ENCODE peak calls at places on chromosomes 13 and 19, in ten cellular contexts. Z, Y, T, K, A, R, L, W, V and Q are unnamed samples.

GRCh38 chr13:45492538-45492937 is 27.8 kb downstream of the COG3 start:
- DNase-seq in A (no peak), W (no peak), R (no peak), Z (no peak), Y (peak), K (no peak), V (no peak), L (no peak), T (no peak), Q (no peak)

GRCh38 chr13:75600371-75600770 is 35.8 kb upstream of the LMO7 start:
- DNase-seq in T (no peak), W (no peak), R (no peak), V (no peak), Y (no peak), Z (no peak), A (no peak), L (no peak), K (no peak), Q (no peak)

GRCh38 chr19:55287361-55288079 is 3.7 kb downstream of the BRSK1 start:
- DNase-seq in V (no peak), Y (no peak), W (no peak), Z (no peak), L (no peak), T (no peak), A (no peak), R (no peak), K (no peak), Q (no peak)

GRCh38 chr19:19610376-19611240 is 7.9 kb downstream of the PBX4 start:
- DNase-seq in Y (peak), R (no peak), W (no peak), L (no peak), A (no peak), V (no peak), K (no peak), Z (no peak), T (no peak), Q (no peak)

GRCh38 chr13:114237415-114238112 is 2.9 kb downstream of the CDC16 start:
- DNase-seq in A (no peak), W (no peak), L (no peak), Y (no peak), R (no peak), V (no peak), K (no peak), T (no peak), Z (no peak), Q (no peak)

GRCh38 chr19:10193666-10194499 is 870 bp downstream of the DNMT1 start:
- DNase-seq in R (no peak), W (no peak), T (no peak), Y (peak), L (no peak), Z (no peak), K (peak), A (peak), V (peak), Q (peak)

GRCh38 chr13:48852911-48853310 is 122.8 kb upstream of the FNDC3A start:
- DNase-seq in Y (no peak), V (no peak), Z (no peak), W (no peak), R (no peak), K (no peak), L (no peak), T (no peak), A (no peak), Q (no peak)

GRCh38 chr13:80213201-80213600 is 127.7 kb downstream of the SPRY2 start:
- DNase-seq in V (no peak), K (no peak), W (no peak), L (no peak), Z (no peak), T (no peak), R (no peak), Y (no peak), A (no peak), Q (no peak)

GRCh38 chr19:35341006-35341405 is 6.7 kb upstream of the FFAR1 start:
- DNase-seq in T (no peak), V (no peak), Z (no peak), A (no peak), L (no peak), W (no peak), Y (no peak), R (peak), K (no peak), Q (no peak)

GRCh38 chr13:100196380-100196779 is 107.5 kb downstream of the PCCA start:
- DNase-seq in A (no peak), V (no peak), W (no peak), Z (no peak), Y (no peak), T (no peak), L (no peak), R (no peak), K (no peak), Q (no peak)
- TF ChIP-seq POLR2A in A (no peak), V (no peak), W (no peak), Z (no peak), Y (no peak), T (no peak), L (no peak), R (no peak), K (no peak), Q (no peak)

GRCh38 chr13:31198524-31198923 is 1.3 kb upstream of the B3GLCT start:
- DNase-seq in L (no peak), R (no peak), W (no peak), V (no peak), K (no peak), T (no peak), Z (no peak), A (no peak), Y (no peak), Q (no peak)

GRCh38 chr13:31201341-31202024 is 1.7 kb downstream of the B3GLCT start:
- DNase-seq in Y (peak), L (no peak), Z (peak), V (no peak), K (no peak), W (peak), A (peak), R (peak), T (no peak), Q (no peak)

GRCh38 chr13:31199527-31199848 is 287 bp upstream of the B3GLCT start:
- DNase-seq in A (no peak), T (no peak), W (no peak), K (no peak), V (no peak), R (no peak), Z (no peak), Y (no peak), L (no peak), Q (no peak)

GRCh38 chr13:31200636-31200970 is 828 bp downstream of the B3GLCT start:
- DNase-seq in R (peak), L (peak), Y (no peak), W (peak), Z (peak), T (peak), K (peak), V (no peak), A (peak), Q (peak)

GRCh38 chr13:31199849-31200635 is at the start of gene B3GLCT:
- DNase-seq in Y (peak), L (peak), W (peak), A (peak), Z (peak), K (peak), R (peak), T (peak), V (no peak), Q (peak)
- TF ChIP-seq POLR2A in Y (no peak), L (no peak), W (peak), A (no peak), Z (peak), K (peak), R (no peak), T (no peak), V (no peak), Q (no peak)

GRCh38 chr19:49855277-49855675 is 4.3 kb downstream of the PTOV1 start:
- DNase-seq in K (no peak), R (peak), L (no peak), W (no peak), Z (peak), A (no peak), V (no peak), T (no peak), Y (no peak), Q (no peak)

GRCh38 chr19:49852631-49853126 is 1.7 kb downstream of the PTOV1 start:
- DNase-seq in L (no peak), W (no peak), Z (peak), Y (peak), R (no peak), A (no peak), K (no peak), V (no peak), T (no peak), Q (peak)

GRCh38 chr19:49855676-49856573 is 5.0 kb downstream of the PTOV1 start:
- DNase-seq in Y (no peak), R (peak), W (peak), K (no peak), Z (peak), A (no peak), L (no peak), T (no peak), V (no peak), Q (peak)

GRCh38 chr19:49854861-49855263 is 3.9 kb downstream of the PTOV1 start:
- DNase-seq in T (no peak), Y (no peak), L (no peak), A (no peak), K (no peak), V (no peak), Z (peak), R (peak), W (no peak), Q (peak)

DNA sequence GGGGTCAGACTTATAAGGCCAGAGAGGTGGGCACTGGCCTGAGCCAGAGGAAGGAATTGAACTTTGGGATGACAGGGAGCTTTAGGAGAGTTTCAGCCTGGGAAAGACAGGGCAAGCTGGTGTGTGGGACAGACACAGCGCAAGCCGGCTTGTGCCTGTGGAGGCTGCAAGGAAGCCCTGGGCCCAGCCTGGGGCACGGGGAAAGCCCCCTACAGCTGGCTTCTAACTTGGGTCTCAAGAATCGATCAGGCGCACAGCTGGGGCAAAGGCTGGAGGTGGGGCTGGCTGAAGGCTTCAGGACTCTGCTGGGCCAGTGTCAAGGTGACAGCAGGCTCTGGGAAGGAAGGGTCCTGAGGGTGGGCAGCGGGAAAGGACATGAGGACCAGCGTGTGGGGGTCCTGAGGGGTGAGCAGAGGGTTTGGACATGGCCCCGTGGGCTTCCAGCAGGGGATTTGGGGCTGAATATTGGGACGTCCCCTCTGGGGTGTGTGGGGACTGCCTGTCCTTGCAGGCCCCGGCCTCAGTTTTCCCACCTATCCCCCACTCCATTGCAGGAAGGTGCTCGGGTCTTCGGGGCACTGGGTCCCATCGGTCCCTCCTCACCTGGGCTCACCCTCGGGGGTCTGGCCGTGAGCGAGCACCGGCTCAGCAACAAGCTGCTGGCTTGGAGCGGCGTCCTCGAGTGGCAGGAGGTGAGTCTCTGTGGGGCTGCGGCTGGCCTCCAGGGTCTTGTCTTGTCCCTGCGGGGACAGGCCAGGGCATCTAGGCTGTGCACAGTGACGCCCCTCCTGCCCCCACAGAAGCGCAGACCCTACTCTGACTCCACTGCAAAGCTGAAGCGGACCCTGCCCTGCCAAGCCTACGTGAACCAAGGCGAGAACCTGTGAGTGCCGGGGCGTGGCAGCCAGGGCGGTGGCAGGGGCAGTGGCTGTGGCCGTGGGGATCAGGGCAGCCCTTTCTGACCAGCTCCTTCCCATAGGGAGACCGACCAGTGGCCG is 3.2 kb downstream of the PTOV1 start:
- DNase-seq in L (no peak), K (no peak), Z (no peak), A (no peak), T (peak), R (peak), W (no peak), V (no peak), Y (no peak), Q (peak)
- TF ChIP-seq POLR2A in L (no peak), K (no peak), Z (no peak), A (no peak), T (no peak), R (no peak), W (no peak), V (no peak), Y (no peak), Q (no peak)

GRCh38 chr19:45717131-45717982 is 13.3 kb downstream of the FBXO46 start:
- DNase-seq in W (peak), L (peak), T (peak), Y (peak), Z (peak), V (peak), R (peak), K (peak), A (peak), Q (peak)
- TF ChIP-seq POLR2A in W (peak), L (peak), T (no peak), Y (peak), Z (peak), V (no peak), R (peak), K (peak), A (no peak), Q (no peak)

GRCh38 chr19:2318923-2319322 is 9.5 kb downstream of the LSM7 start:
- DNase-seq in W (no peak), T (no peak), V (no peak), Z (no peak), R (no peak), L (no peak), K (no peak), A (no peak), Y (no peak), Q (no peak)

GRCh38 chr19:2321565-2322283 is 6.7 kb downstream of the LSM7 start:
- DNase-seq in Y (no peak), L (no peak), T (no peak), V (no peak), K (no peak), W (no peak), Z (no peak), R (no peak), A (no peak), Q (no peak)

GRCh38 chr19:2320057-2320456 is 8.3 kb downstream of the LSM7 start:
- DNase-seq in Y (no peak), T (no peak), K (no peak), R (no peak), Z (no peak), L (no peak), W (no peak), A (no peak), V (no peak), Q (no peak)

GRCh38 chr19:2319551-2319950 is 8.8 kb downstream of the LSM7 start:
- DNase-seq in W (no peak), Z (no peak), R (no peak), L (no peak), A (no peak), V (no peak), Y (no peak), T (no peak), K (no peak), Q (no peak)

GRCh38 chr19:2320939-2321338 is 7.4 kb downstream of the LSM7 start:
- DNase-seq in K (no peak), T (no peak), Y (no peak), W (no peak), R (no peak), L (no peak), V (no peak), Z (no peak), A (no peak), Q (no peak)
- TF ChIP-seq POLR2A in K (no peak), T (no peak), Y (no peak), W (no peak), R (no peak), L (no peak), V (no peak), Z (no peak), A (no peak), Q (no peak)

DNA sequence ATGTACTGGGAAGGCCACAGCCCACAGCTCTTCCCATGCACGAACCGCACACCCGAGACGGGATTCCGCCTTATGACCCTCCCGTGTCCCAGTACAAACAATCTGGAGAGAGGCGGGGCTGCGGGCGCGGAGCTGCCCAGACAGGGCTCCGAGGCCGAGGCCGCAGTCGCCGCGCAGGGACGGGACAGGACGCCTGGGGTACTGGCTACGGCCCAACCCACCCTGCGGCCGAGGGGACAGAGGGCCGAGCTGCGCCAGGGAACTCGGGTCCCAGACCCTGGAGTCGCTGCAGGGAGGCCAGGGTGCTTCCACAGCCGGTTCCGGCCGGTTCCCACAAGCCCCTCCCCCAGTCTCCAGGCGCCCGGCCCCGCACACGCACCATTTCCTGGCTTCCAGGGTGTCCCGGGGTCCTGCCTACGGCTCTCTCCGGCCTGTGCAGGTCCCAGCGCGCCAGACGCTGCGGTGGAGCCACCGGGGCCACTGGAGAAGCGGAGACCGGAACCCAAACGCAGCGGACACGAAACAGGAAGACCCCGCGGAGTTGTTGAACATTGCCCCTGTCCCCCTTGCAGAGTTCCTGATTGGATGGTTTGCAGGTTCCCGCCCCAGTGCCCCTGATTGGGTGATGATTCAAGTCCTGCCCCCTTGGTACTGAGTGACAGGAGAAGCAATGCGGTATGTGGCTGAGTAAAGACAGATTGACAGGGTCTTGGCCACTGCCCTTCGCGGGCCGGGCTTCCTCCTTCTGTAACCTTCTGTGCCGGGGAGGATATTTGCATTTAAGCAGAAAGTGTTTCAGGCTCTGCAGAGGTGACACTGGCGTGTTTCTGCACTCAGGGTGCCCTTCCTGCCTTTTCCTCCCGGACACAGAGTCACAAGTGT is at the start of gene ZNF564:
- DNase-seq in Y (peak), T (peak), W (peak), V (peak), K (peak), L (peak), R (peak), A (peak), Z (peak), Q (peak)
- TF ChIP-seq POLR2A in Y (no peak), T (no peak), W (peak), V (peak), K (peak), L (peak), R (peak), A (no peak), Z (peak), Q (no peak)

DNA sequence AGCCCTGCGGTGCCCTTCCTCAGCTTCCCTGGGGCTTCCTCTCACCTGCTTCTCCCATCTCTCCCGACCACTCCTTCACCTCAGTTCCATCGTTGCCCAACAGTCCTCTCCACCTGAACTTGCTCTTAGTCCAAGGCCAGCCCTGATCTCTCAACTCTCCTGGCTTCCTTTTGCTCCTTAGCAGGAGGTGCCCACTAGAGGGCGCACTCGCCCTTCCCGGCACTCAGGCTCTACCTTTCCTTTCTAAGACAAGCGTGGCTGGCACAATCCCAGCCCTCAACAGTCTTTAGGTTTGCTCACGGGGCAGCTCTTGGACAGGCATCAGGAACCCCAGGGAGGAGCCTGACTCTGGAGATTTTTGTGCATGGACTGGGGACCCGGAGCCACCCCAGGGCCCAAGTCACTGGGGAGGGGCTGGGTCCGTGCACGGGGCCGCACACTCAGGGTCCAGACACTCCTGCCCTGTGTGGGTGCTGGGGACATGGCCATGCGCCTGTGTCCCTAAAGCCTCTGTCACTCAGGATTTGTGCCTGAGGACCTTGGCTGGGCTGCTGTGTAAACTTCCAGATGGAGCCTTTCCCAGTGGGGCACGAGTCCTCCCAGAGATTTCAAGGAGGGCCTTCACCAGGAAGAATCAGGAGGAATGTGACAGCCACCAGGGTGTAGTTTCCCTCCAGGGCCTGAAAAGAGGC is 12.1 kb upstream of the CEACAM8 start:
- DNase-seq in V (no peak), R (no peak), L (no peak), A (peak), W (no peak), T (peak), K (peak), Z (peak), Y (peak), Q (no peak)
- TF ChIP-seq POLR2A in V (no peak), R (no peak), L (no peak), A (no peak), W (no peak), T (no peak), K (no peak), Z (no peak), Y (no peak), Q (no peak)

GRCh38 chr13:99436013-99436412 is 65.3 kb upstream of the TM9SF2 start:
- DNase-seq in L (no peak), A (no peak), Y (no peak), V (no peak), K (no peak), Z (no peak), R (no peak), T (no peak), W (no peak), Q (no peak)

GRCh38 chr13:99435116-99435515 is 66.2 kb upstream of the TM9SF2 start:
- DNase-seq in T (no peak), L (no peak), V (no peak), Z (no peak), A (no peak), R (no peak), K (no peak), W (no peak), Y (no peak), Q (no peak)

GRCh38 chr13:99439048-99439447 is 62.2 kb upstream of the TM9SF2 start:
- DNase-seq in Y (no peak), V (no peak), R (no peak), L (no peak), Z (no peak), A (no peak), T (no peak), W (no peak), K (no peak), Q (no peak)

GRCh38 chr13:99434258-99434788 is 66.9 kb upstream of the TM9SF2 start:
- DNase-seq in A (no peak), V (no peak), L (no peak), Y (no peak), W (no peak), Z (no peak), T (no peak), R (no peak), K (no peak), Q (no peak)

DNA sequence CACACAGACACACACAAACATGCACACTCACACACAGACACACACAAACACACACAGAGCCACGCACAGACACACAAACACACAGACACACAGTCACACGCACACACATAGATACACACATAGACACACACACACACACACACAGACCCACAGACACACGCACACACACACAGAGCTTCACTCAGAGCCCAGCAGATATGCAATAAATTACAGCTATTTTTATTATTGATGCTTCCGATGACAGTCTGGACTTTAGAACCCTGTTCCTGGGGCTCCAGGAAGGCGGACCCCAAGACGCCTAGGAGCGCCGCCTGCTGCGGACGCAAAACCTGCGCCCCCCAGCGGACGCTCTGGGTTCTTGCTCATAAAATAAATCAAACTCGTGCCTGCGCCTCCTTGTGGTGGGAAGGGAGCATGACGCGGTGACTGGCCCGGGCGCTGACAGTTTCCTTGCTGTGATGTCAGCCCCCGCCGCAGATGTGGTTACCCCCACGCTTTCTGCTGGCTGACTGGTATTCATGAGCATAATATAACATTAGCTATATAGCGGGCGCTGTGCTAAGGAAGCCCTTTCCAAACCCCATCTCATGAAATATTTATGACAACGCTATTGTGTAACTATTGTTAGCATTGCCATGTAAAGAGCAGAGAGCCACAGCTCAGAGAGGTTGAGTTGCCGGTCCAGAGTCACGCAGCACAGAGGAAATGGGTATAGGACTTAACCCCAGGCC is 64.4 kb upstream of the TM9SF2 start:
- DNase-seq in T (peak), Y (peak), R (peak), V (peak), L (peak), K (peak), W (peak), Z (peak), A (peak), Q (peak)
- TF ChIP-seq POLR2A in T (no peak), Y (no peak), R (no peak), V (no peak), L (no peak), K (no peak), W (no peak), Z (no peak), A (no peak), Q (no peak)